ENCODE peak calls at places on chromosomes 2 and 18, in ten cellular contexts. One of them, this sample, is unnamed.

GRCh38 chr2:46765045-46765444 is 150.6 kb downstream of the MCFD2 start:
- DNase-seq in B cell: no peak
- DNase-seq in AG09319: no peak
- DNase-seq in heart left ventricle: no peak
- DNase-seq in astrocyte of the spinal cord: no peak
- DNase-seq in endothelial cell: no peak
- DNase-seq in K562: no peak
- DNase-seq in A549: no peak
- DNase-seq in tibial artery: no peak
- DNase-seq in lower lobe of right lung: no peak
- DNase-seq in this sample: no peak

GRCh38 chr18:37565138-37565984 is at the start of gene CELF4:
- DNase-seq in A549: peak
- DNase-seq in endothelial cell: peak
- DNase-seq in AG09319: no peak
- DNase-seq in lower lobe of right lung: no peak
- DNase-seq in K562: no peak
- DNase-seq in heart left ventricle: no peak
- DNase-seq in astrocyte of the spinal cord: peak
- DNase-seq in B cell: peak
- DNase-seq in tibial artery: no peak
- DNase-seq in this sample: no peak

GRCh38 chr18:11666831-11667230 is 22.2 kb upstream of the GNAL start:
- DNase-seq in lower lobe of right lung: no peak
- DNase-seq in heart left ventricle: no peak
- DNase-seq in tibial artery: no peak
- DNase-seq in AG09319: no peak
- DNase-seq in B cell: no peak
- DNase-seq in A549: no peak
- DNase-seq in endothelial cell: no peak
- DNase-seq in K562: no peak
- DNase-seq in astrocyte of the spinal cord: no peak
- DNase-seq in this sample: no peak

GRCh38 chr18:13165636-13166423 is 52.7 kb upstream of the LDLRAD4 start:
- DNase-seq in K562: no peak
- DNase-seq in heart left ventricle: no peak
- DNase-seq in lower lobe of right lung: no peak
- DNase-seq in endothelial cell: no peak
- DNase-seq in B cell: no peak
- DNase-seq in AG09319: no peak
- DNase-seq in tibial artery: no peak
- DNase-seq in astrocyte of the spinal cord: no peak
- DNase-seq in A549: no peak
- DNase-seq in this sample: no peak

GRCh38 chr2:226187601-226188000 is 612.0 kb downstream of the IRS1 start:
- DNase-seq in astrocyte of the spinal cord: peak
- DNase-seq in A549: no peak
- DNase-seq in B cell: no peak
- DNase-seq in K562: no peak
- DNase-seq in heart left ventricle: no peak
- DNase-seq in AG09319: peak
- DNase-seq in lower lobe of right lung: no peak
- DNase-seq in tibial artery: no peak
- DNase-seq in endothelial cell: no peak
- DNase-seq in this sample: no peak

GRCh38 chr2:128217671-128218070 is 101.0 kb downstream of the HS6ST1 start:
- DNase-seq in lower lobe of right lung: no peak
- DNase-seq in K562: no peak
- DNase-seq in tibial artery: no peak
- DNase-seq in A549: peak
- DNase-seq in astrocyte of the spinal cord: no peak
- DNase-seq in endothelial cell: no peak
- DNase-seq in B cell: no peak
- DNase-seq in heart left ventricle: no peak
- DNase-seq in AG09319: no peak
- DNase-seq in this sample: no peak

GRCh38 chr2:195280024-195280423 is 377.0 kb upstream of the SLC39A10 start:
- DNase-seq in tibial artery: no peak
- DNase-seq in endothelial cell: no peak
- DNase-seq in A549: no peak
- DNase-seq in lower lobe of right lung: no peak
- DNase-seq in K562: no peak
- DNase-seq in heart left ventricle: no peak
- DNase-seq in B cell: no peak
- DNase-seq in AG09319: no peak
- DNase-seq in astrocyte of the spinal cord: peak
- DNase-seq in this sample: no peak

GRCh38 chr2:121368155-121368554 is 83.2 kb upstream of the TFCP2L1 start:
- DNase-seq in K562: no peak
- DNase-seq in endothelial cell: no peak
- DNase-seq in lower lobe of right lung: no peak
- DNase-seq in heart left ventricle: no peak
- DNase-seq in B cell: no peak
- DNase-seq in A549: no peak
- DNase-seq in tibial artery: no peak
- DNase-seq in AG09319: no peak
- DNase-seq in astrocyte of the spinal cord: no peak
- DNase-seq in this sample: no peak

GRCh38 chr18:37720706-37721105 is 155.1 kb upstream of the CELF4 start:
- DNase-seq in tibial artery: no peak
- DNase-seq in astrocyte of the spinal cord: no peak
- DNase-seq in A549: no peak
- DNase-seq in lower lobe of right lung: no peak
- DNase-seq in AG09319: no peak
- DNase-seq in B cell: no peak
- DNase-seq in endothelial cell: no peak
- DNase-seq in heart left ventricle: no peak
- DNase-seq in K562: no peak
- DNase-seq in this sample: no peak

GRCh38 chr2:46369783-46370182 is 72.6 kb downstream of the EPAS1 start:
- DNase-seq in A549: no peak
- DNase-seq in AG09319: no peak
- DNase-seq in B cell: no peak
- DNase-seq in lower lobe of right lung: no peak
- DNase-seq in astrocyte of the spinal cord: no peak
- DNase-seq in K562: no peak
- DNase-seq in tibial artery: no peak
- DNase-seq in endothelial cell: no peak
- DNase-seq in heart left ventricle: no peak
- DNase-seq in this sample: no peak

GRCh38 chr2:150909613-150910012 is 352.1 kb downstream of the RBM43 start:
- DNase-seq in B cell: no peak
- DNase-seq in astrocyte of the spinal cord: no peak
- DNase-seq in A549: peak
- DNase-seq in lower lobe of right lung: no peak
- DNase-seq in endothelial cell: no peak
- DNase-seq in AG09319: no peak
- DNase-seq in K562: no peak
- DNase-seq in heart left ventricle: no peak
- DNase-seq in tibial artery: no peak
- DNase-seq in this sample: no peak
- TF ChIP-seq CTCF in B cell: no peak
- TF ChIP-seq CTCF in astrocyte of the spinal cord: peak
- TF ChIP-seq CTCF in A549: no peak
- TF ChIP-seq CTCF in lower lobe of right lung: no peak
- TF ChIP-seq CTCF in endothelial cell: peak
- TF ChIP-seq CTCF in AG09319: no peak
- TF ChIP-seq CTCF in K562: no peak
- TF ChIP-seq CTCF in heart left ventricle: no peak
- TF ChIP-seq CTCF in tibial artery: no peak
- TF ChIP-seq CTCF in this sample: no peak

GRCh38 chr2:150596071-150596470 is 108.6 kb upstream of the RND3 start:
- DNase-seq in tibial artery: no peak
- DNase-seq in heart left ventricle: no peak
- DNase-seq in lower lobe of right lung: no peak
- DNase-seq in B cell: no peak
- DNase-seq in endothelial cell: no peak
- DNase-seq in AG09319: peak
- DNase-seq in A549: no peak
- DNase-seq in astrocyte of the spinal cord: peak
- DNase-seq in K562: no peak
- DNase-seq in this sample: no peak

GRCh38 chr2:150598383-150598782 is 110.9 kb upstream of the RND3 start:
- DNase-seq in endothelial cell: no peak
- DNase-seq in tibial artery: no peak
- DNase-seq in K562: no peak
- DNase-seq in astrocyte of the spinal cord: peak
- DNase-seq in AG09319: no peak
- DNase-seq in B cell: no peak
- DNase-seq in lower lobe of right lung: no peak
- DNase-seq in heart left ventricle: no peak
- DNase-seq in A549: no peak
- DNase-seq in this sample: no peak

GRCh38 chr2:150601280-150602038 is 114.0 kb upstream of the RND3 start:
- DNase-seq in A549: peak
- DNase-seq in AG09319: no peak
- DNase-seq in heart left ventricle: no peak
- DNase-seq in lower lobe of right lung: no peak
- DNase-seq in endothelial cell: no peak
- DNase-seq in astrocyte of the spinal cord: peak
- DNase-seq in K562: no peak
- DNase-seq in B cell: no peak
- DNase-seq in tibial artery: no peak
- DNase-seq in this sample: no peak

GRCh38 chr2:150594299-150594698 is 106.8 kb upstream of the RND3 start:
- DNase-seq in AG09319: no peak
- DNase-seq in lower lobe of right lung: no peak
- DNase-seq in endothelial cell: no peak
- DNase-seq in K562: no peak
- DNase-seq in tibial artery: no peak
- DNase-seq in astrocyte of the spinal cord: no peak
- DNase-seq in A549: no peak
- DNase-seq in heart left ventricle: no peak
- DNase-seq in B cell: no peak
- DNase-seq in this sample: no peak

GRCh38 chr2:150599889-150600288 is 112.4 kb upstream of the RND3 start:
- DNase-seq in lower lobe of right lung: no peak
- DNase-seq in B cell: no peak
- DNase-seq in endothelial cell: no peak
- DNase-seq in astrocyte of the spinal cord: no peak
- DNase-seq in AG09319: no peak
- DNase-seq in tibial artery: no peak
- DNase-seq in K562: no peak
- DNase-seq in heart left ventricle: no peak
- DNase-seq in A549: no peak
- DNase-seq in this sample: no peak
- TF ChIP-seq CTCF in lower lobe of right lung: peak
- TF ChIP-seq CTCF in B cell: no peak
- TF ChIP-seq CTCF in endothelial cell: peak
- TF ChIP-seq CTCF in astrocyte of the spinal cord: no peak
- TF ChIP-seq CTCF in AG09319: no peak
- TF ChIP-seq CTCF in tibial artery: no peak
- TF ChIP-seq CTCF in K562: no peak
- TF ChIP-seq CTCF in heart left ventricle: no peak
- TF ChIP-seq CTCF in A549: no peak
- TF ChIP-seq CTCF in this sample: no peak

GRCh38 chr2:39615675-39616074 is 50.0 kb upstream of the TMEM178A start:
- DNase-seq in K562: no peak
- DNase-seq in B cell: no peak
- DNase-seq in tibial artery: no peak
- DNase-seq in A549: no peak
- DNase-seq in astrocyte of the spinal cord: no peak
- DNase-seq in endothelial cell: no peak
- DNase-seq in heart left ventricle: no peak
- DNase-seq in AG09319: no peak
- DNase-seq in lower lobe of right lung: no peak
- DNase-seq in this sample: no peak
- TF ChIP-seq CTCF in K562: no peak
- TF ChIP-seq CTCF in B cell: no peak
- TF ChIP-seq CTCF in tibial artery: no peak
- TF ChIP-seq CTCF in A549: no peak
- TF ChIP-seq CTCF in astrocyte of the spinal cord: no peak
- TF ChIP-seq CTCF in endothelial cell: no peak
- TF ChIP-seq CTCF in heart left ventricle: no peak
- TF ChIP-seq CTCF in AG09319: no peak
- TF ChIP-seq CTCF in lower lobe of right lung: no peak
- TF ChIP-seq CTCF in this sample: no peak

GRCh38 chr2:109335586-109336266 is 206.7 kb downstream of the SH3RF3 start:
- DNase-seq in K562: no peak
- DNase-seq in B cell: no peak
- DNase-seq in heart left ventricle: no peak
- DNase-seq in endothelial cell: no peak
- DNase-seq in A549: no peak
- DNase-seq in tibial artery: no peak
- DNase-seq in astrocyte of the spinal cord: peak
- DNase-seq in AG09319: no peak
- DNase-seq in lower lobe of right lung: no peak
- DNase-seq in this sample: no peak

GRCh38 chr2:109331864-109332848 is 203.2 kb downstream of the SH3RF3 start:
- DNase-seq in endothelial cell: peak
- DNase-seq in tibial artery: peak
- DNase-seq in heart left ventricle: peak
- DNase-seq in lower lobe of right lung: peak
- DNase-seq in A549: peak
- DNase-seq in K562: no peak
- DNase-seq in B cell: no peak
- DNase-seq in AG09319: no peak
- DNase-seq in astrocyte of the spinal cord: peak
- DNase-seq in this sample: peak

GRCh38 chr2:109331081-109331480 is 202.1 kb downstream of the SH3RF3 start:
- DNase-seq in AG09319: no peak
- DNase-seq in A549: no peak
- DNase-seq in K562: no peak
- DNase-seq in B cell: no peak
- DNase-seq in tibial artery: no peak
- DNase-seq in endothelial cell: no peak
- DNase-seq in lower lobe of right lung: no peak
- DNase-seq in heart left ventricle: no peak
- DNase-seq in astrocyte of the spinal cord: no peak
- DNase-seq in this sample: no peak

GRCh38 chr2:109332880-109333279 is 203.9 kb downstream of the SH3RF3 start:
- DNase-seq in lower lobe of right lung: no peak
- DNase-seq in endothelial cell: no peak
- DNase-seq in heart left ventricle: no peak
- DNase-seq in K562: no peak
- DNase-seq in A549: no peak
- DNase-seq in tibial artery: no peak
- DNase-seq in B cell: no peak
- DNase-seq in astrocyte of the spinal cord: no peak
- DNase-seq in AG09319: no peak
- DNase-seq in this sample: no peak

DNA sequence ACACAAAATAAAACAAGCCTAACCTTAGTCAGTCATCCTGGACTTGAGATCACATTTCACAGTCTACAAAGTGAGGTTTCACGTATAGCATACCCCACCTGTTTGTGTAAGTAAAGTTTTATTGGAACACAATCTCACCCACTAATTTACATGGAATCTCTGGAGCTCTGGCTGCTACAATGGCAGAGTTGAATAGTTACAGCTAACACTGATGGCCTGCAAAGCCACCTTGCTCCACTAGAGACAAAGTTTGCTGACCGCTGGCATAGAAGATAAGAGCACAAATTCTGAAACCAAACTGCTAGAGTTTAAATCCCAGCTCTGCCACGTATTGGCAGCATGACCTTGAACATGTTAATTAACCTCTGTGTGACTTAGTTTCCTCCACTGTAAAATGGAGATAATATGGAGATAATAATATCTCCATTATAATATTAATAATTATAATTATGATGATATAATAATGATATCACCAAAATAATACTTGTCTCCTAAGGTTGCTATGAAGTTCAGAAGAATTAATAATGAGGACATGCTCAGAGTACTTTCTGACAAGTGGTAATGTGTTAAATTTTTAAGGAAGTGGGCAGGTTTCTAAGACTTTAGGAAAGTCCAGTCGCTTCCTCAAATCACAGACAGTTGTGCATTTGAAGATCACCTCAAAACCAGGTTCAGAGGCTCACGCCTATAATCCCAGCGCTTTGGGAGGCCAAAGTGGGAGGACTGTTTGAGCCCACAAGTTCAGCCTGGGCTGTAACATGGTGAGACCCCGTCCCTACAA is 204.6 kb downstream of the SH3RF3 start:
- DNase-seq in endothelial cell: peak
- DNase-seq in A549: peak
- DNase-seq in tibial artery: no peak
- DNase-seq in B cell: no peak
- DNase-seq in AG09319: no peak
- DNase-seq in astrocyte of the spinal cord: peak
- DNase-seq in lower lobe of right lung: no peak
- DNase-seq in K562: no peak
- DNase-seq in heart left ventricle: no peak
- DNase-seq in this sample: no peak
- TF ChIP-seq CTCF in endothelial cell: peak
- TF ChIP-seq CTCF in A549: no peak
- TF ChIP-seq CTCF in tibial artery: no peak
- TF ChIP-seq CTCF in B cell: no peak
- TF ChIP-seq CTCF in AG09319: peak
- TF ChIP-seq CTCF in astrocyte of the spinal cord: peak
- TF ChIP-seq CTCF in lower lobe of right lung: peak
- TF ChIP-seq CTCF in K562: no peak
- TF ChIP-seq CTCF in heart left ventricle: no peak
- TF ChIP-seq CTCF in this sample: peak